ENCODE peak calls at places on chromosome 2, in four cellular contexts. F is activated naive CD8-positive, alpha-beta T cell treated with anti-CD3 and anti-CD28 coated beads for 36 hours; W is astrocyte of the hippocampus; Q is aorta. P is an unnamed sample.
A peak's percentile ranks its signal among the peaks of the same experiment; 100 is the strongest.

GRCh38 chr2:96291751-96292150 is 13.6 kb downstream of the SNRNP200 start:
- DNase-seq in Q (no peak), W (no peak), F (no peak), P (no peak)

GRCh38 chr2:27003857-27004256 is 28.9 kb upstream of the TMEM214 start:
- DNase-seq in F (no peak), W (peak; percentile 66), Q (no peak), P (no peak)

GRCh38 chr2:191351921-191352320 is 106.7 kb downstream of the MYO1B start:
- DNase-seq in W (no peak), F (no peak), Q (no peak), P (no peak)

GRCh38 chr2:43950383-43951008 is 45.3 kb downstream of the LRPPRC start:
- DNase-seq in W (peak; percentile 58), F (no peak), Q (no peak), P (peak; percentile 31)

GRCh38 chr2:163465440-163465839 is 270.4 kb downstream of the FIGN start:
- DNase-seq in Q (no peak), W (peak; percentile 7), F (no peak), P (no peak)

GRCh38 chr2:121689356-121689755 is 40.1 kb upstream of the CLASP1 start:
- DNase-seq in Q (no peak), F (no peak), W (peak; percentile 44), P (peak; percentile 60)

GRCh38 chr2:111884592-111884964 is 585 bp upstream of the ANAPC1 start:
- DNase-seq in Q (no peak), F (no peak), W (no peak), P (peak; percentile 52)

GRCh38 chr2:172220111-172220510 is 117.4 kb upstream of the DLX2 start:
- DNase-seq in Q (no peak), W (no peak), F (no peak), P (no peak)

GRCh38 chr2:21367421-21367820 is 243.7 kb downstream of the TDRD15 start:
- DNase-seq in W (peak; percentile 5), Q (no peak), F (no peak), P (no peak)

GRCh38 chr2:217076651-217077232 is 216.9 kb upstream of the TNP1 start:
- DNase-seq in F (no peak), Q (no peak), W (no peak), P (no peak)

GRCh38 chr2:184554736-184555135 is 43.6 kb upstream of the ZNF804A start:
- DNase-seq in Q (no peak), F (no peak), W (peak; percentile 25), P (no peak)

GRCh38 chr2:100703213-100703612 is 116.7 kb upstream of the NPAS2 start:
- DNase-seq in W (no peak), Q (no peak), F (no peak), P (no peak)

GRCh38 chr2:98828793-98829371 is 98.0 kb upstream of the MGAT4A start:
- DNase-seq in W (no peak), Q (no peak), F (no peak), P (no peak)

GRCh38 chr2:209977386-209978239 is 24.8 kb upstream of the RPE start:
- DNase-seq in W (peak; percentile 48), Q (no peak), F (no peak), P (peak; percentile 46)

GRCh38 chr2:217270089-217270800 is 410.4 kb upstream of the TNP1 start:
- DNase-seq in Q (no peak), F (no peak), W (no peak), P (no peak)

GRCh38 chr2:229661478-229661877 is 52.9 kb downstream of the DNER start:
- DNase-seq in W (no peak), Q (no peak), F (no peak), P (no peak)

P was measured in NCI-H2171 treated with DMSO at 0.1 percent for 48 hours.